ENCODE peak calls at places on chromosomes 4 and X, in six cellular contexts. One of them, this sample, is unnamed.

GRCh38 chr4:106095408-106095807 is 200.1 kb downstream of the NPNT start:
- DNase-seq in A549: no peak
- DNase-seq in endothelial cell: no peak
- DNase-seq in cardiac fibroblast: peak; percentile 5
- DNase-seq in Panc1: no peak
- DNase-seq in mesothelial cell of epicardium: no peak
- DNase-seq in this sample: no peak

GRCh38 chr4:67332627-67333026 is 212.7 kb downstream of the CENPC start:
- DNase-seq in A549: no peak
- DNase-seq in endothelial cell: peak; percentile 20
- DNase-seq in cardiac fibroblast: peak; percentile 27
- DNase-seq in mesothelial cell of epicardium: no peak
- DNase-seq in Panc1: no peak
- DNase-seq in this sample: peak; percentile 3

GRCh38 chr4:95155759-95156451 is 392.9 kb downstream of the UNC5C start:
- DNase-seq in Panc1: no peak
- DNase-seq in cardiac fibroblast: peak; percentile 70
- DNase-seq in A549: peak; percentile 23
- DNase-seq in mesothelial cell of epicardium: no peak
- DNase-seq in endothelial cell: no peak
- DNase-seq in this sample: no peak

GRCh38 chr4:34318773-34319172 is 1925.5 kb downstream of the ARAP2 start:
- DNase-seq in A549: no peak
- DNase-seq in cardiac fibroblast: no peak
- DNase-seq in endothelial cell: no peak
- DNase-seq in Panc1: no peak
- DNase-seq in mesothelial cell of epicardium: no peak
- DNase-seq in this sample: no peak

GRCh38 chr4:6603128-6603527 is 28.1 kb downstream of the MAN2B2 start:
- DNase-seq in A549: no peak
- DNase-seq in mesothelial cell of epicardium: no peak
- DNase-seq in Panc1: no peak
- DNase-seq in cardiac fibroblast: no peak
- DNase-seq in endothelial cell: no peak
- DNase-seq in this sample: no peak

GRCh38 chrX:45775462-45775861 is 574.8 kb upstream of the DIPK2B start:
- DNase-seq in mesothelial cell of epicardium: no peak
- DNase-seq in endothelial cell: no peak
- DNase-seq in Panc1: no peak
- DNase-seq in cardiac fibroblast: peak; percentile 73
- DNase-seq in A549: no peak
- DNase-seq in this sample: no peak

GRCh38 chr4:180225977-180226376 is 2017.2 kb upstream of the TENM3 start:
- DNase-seq in cardiac fibroblast: no peak
- DNase-seq in Panc1: no peak
- DNase-seq in mesothelial cell of epicardium: no peak
- DNase-seq in endothelial cell: no peak
- DNase-seq in A549: no peak
- DNase-seq in this sample: no peak

GRCh38 chr4:37453361-37454262 is 209.1 kb downstream of the NWD2 start:
- DNase-seq in cardiac fibroblast: peak; percentile 10
- DNase-seq in Panc1: no peak
- DNase-seq in endothelial cell: peak; percentile 73
- DNase-seq in mesothelial cell of epicardium: peak; percentile 54
- DNase-seq in A549: peak; percentile 33
- DNase-seq in this sample: peak; percentile 73

GRCh38 chr4:28822163-28822562 is 1898.0 kb upstream of the PCDH7 start:
- DNase-seq in endothelial cell: no peak
- DNase-seq in mesothelial cell of epicardium: no peak
- DNase-seq in Panc1: no peak
- DNase-seq in cardiac fibroblast: no peak
- DNase-seq in A549: no peak
- DNase-seq in this sample: no peak

GRCh38 chr4:78068481-78068880 is 11.4 kb downstream of the FRAS1 start:
- DNase-seq in cardiac fibroblast: no peak
- DNase-seq in mesothelial cell of epicardium: no peak
- DNase-seq in Panc1: no peak
- DNase-seq in endothelial cell: no peak
- DNase-seq in A549: no peak
- DNase-seq in this sample: no peak

GRCh38 chrX:154459843-154460242 is 1.8 kb downstream of the PLXNA3 start:
- DNase-seq in A549: no peak
- DNase-seq in Panc1: no peak
- DNase-seq in endothelial cell: no peak
- DNase-seq in mesothelial cell of epicardium: no peak
- DNase-seq in cardiac fibroblast: no peak
- DNase-seq in this sample: peak; percentile 60

GRCh38 chr4:71202703-71203102 is 136.1 kb upstream of the SLC4A4 start:
- DNase-seq in Panc1: no peak
- DNase-seq in A549: no peak
- DNase-seq in endothelial cell: no peak
- DNase-seq in mesothelial cell of epicardium: no peak
- DNase-seq in cardiac fibroblast: no peak
- DNase-seq in this sample: no peak

GRCh38 chr4:98626350-98626749 is 32.1 kb downstream of the TSPAN5 start:
- DNase-seq in mesothelial cell of epicardium: no peak
- DNase-seq in endothelial cell: no peak
- DNase-seq in Panc1: peak; percentile 88
- DNase-seq in cardiac fibroblast: peak; percentile 95
- DNase-seq in A549: peak; percentile 25
- DNase-seq in this sample: no peak

GRCh38 chr4:48334900-48335384 is 6.4 kb upstream of the SLAIN2 start:
- DNase-seq in A549: no peak
- DNase-seq in mesothelial cell of epicardium: no peak
- DNase-seq in endothelial cell: no peak
- DNase-seq in Panc1: no peak
- DNase-seq in cardiac fibroblast: no peak
- DNase-seq in this sample: no peak

GRCh38 chr4:73718375-73719373 is 21.7 kb upstream of the CXCL8 start:
- DNase-seq in Panc1: no peak
- DNase-seq in endothelial cell: no peak
- DNase-seq in cardiac fibroblast: peak; percentile 81
- DNase-seq in A549: no peak
- DNase-seq in mesothelial cell of epicardium: no peak
- DNase-seq in this sample: no peak

GRCh38 chr4:65552071-65552470 is 118.2 kb downstream of the EPHA5 start:
- DNase-seq in mesothelial cell of epicardium: no peak
- DNase-seq in cardiac fibroblast: no peak
- DNase-seq in A549: no peak
- DNase-seq in Panc1: no peak
- DNase-seq in endothelial cell: no peak
- DNase-seq in this sample: no peak

GRCh38 chr4:37243722-37244582 is 591 bp upstream of the NWD2 start:
- DNase-seq in endothelial cell: peak; percentile 31
- DNase-seq in mesothelial cell of epicardium: no peak
- DNase-seq in A549: no peak
- DNase-seq in Panc1: no peak
- DNase-seq in cardiac fibroblast: peak; percentile 20
- DNase-seq in this sample: peak; percentile 55

GRCh38 chrX:56968980-56969379 is 26.4 kb downstream of the SPIN3 start:
- DNase-seq in mesothelial cell of epicardium: no peak
- DNase-seq in A549: no peak
- DNase-seq in Panc1: no peak
- DNase-seq in endothelial cell: no peak
- DNase-seq in cardiac fibroblast: peak; percentile 9
- DNase-seq in this sample: no peak

GRCh38 chr4:16969696-16970135 is 71.3 kb upstream of the LDB2 start:
- DNase-seq in mesothelial cell of epicardium: no peak
- DNase-seq in cardiac fibroblast: peak; percentile 79
- DNase-seq in endothelial cell: no peak
- DNase-seq in Panc1: no peak
- DNase-seq in A549: no peak
- DNase-seq in this sample: no peak

GRCh38 chrX:68669872-68670271 is 22.4 kb downstream of the STARD8 start:
- DNase-seq in mesothelial cell of epicardium: no peak
- DNase-seq in cardiac fibroblast: no peak
- DNase-seq in endothelial cell: no peak
- DNase-seq in A549: no peak
- DNase-seq in Panc1: no peak
- DNase-seq in this sample: no peak

GRCh38 chrX:10854594-10854993 is 234.2 kb upstream of the MID1 start:
- DNase-seq in cardiac fibroblast: no peak
- DNase-seq in mesothelial cell of epicardium: no peak
- DNase-seq in endothelial cell: no peak
- DNase-seq in Panc1: no peak
- DNase-seq in A549: no peak
- DNase-seq in this sample: no peak

GRCh38 chrX:29662101-29662500 is 553.3 kb upstream of the MAGEB2 start:
- DNase-seq in A549: peak; percentile 38
- DNase-seq in Panc1: peak; percentile 42
- DNase-seq in mesothelial cell of epicardium: no peak
- DNase-seq in cardiac fibroblast: peak; percentile 61
- DNase-seq in endothelial cell: no peak
- DNase-seq in this sample: no peak

GRCh38 chr4:85783483-85783882 is 308.5 kb downstream of the ARHGAP24 start:
- DNase-seq in endothelial cell: no peak
- DNase-seq in cardiac fibroblast: peak; percentile 99
- DNase-seq in Panc1: no peak
- DNase-seq in mesothelial cell of epicardium: no peak
- DNase-seq in A549: no peak
- DNase-seq in this sample: no peak

GRCh38 chrX:140712413-140713173 is 3.0 kb downstream of the LINC00632 start:
- DNase-seq in Panc1: no peak
- DNase-seq in endothelial cell: peak; percentile 62
- DNase-seq in mesothelial cell of epicardium: peak; percentile 82
- DNase-seq in cardiac fibroblast: peak; percentile 26
- DNase-seq in A549: peak; percentile 1
- DNase-seq in this sample: peak; percentile 77

GRCh38 chrX:85611926-85612325 is 232.5 kb upstream of the POF1B start:
- DNase-seq in Panc1: no peak
- DNase-seq in mesothelial cell of epicardium: no peak
- DNase-seq in A549: peak; percentile 2
- DNase-seq in endothelial cell: no peak
- DNase-seq in cardiac fibroblast: peak; percentile 22
- DNase-seq in this sample: no peak
- TF ChIP-seq CTCF in Panc1: peak; percentile 37
- TF ChIP-seq CTCF in mesothelial cell of epicardium: peak; percentile 39
- TF ChIP-seq CTCF in A549: peak; percentile 36
- TF ChIP-seq CTCF in endothelial cell: peak; percentile 23
- TF ChIP-seq CTCF in cardiac fibroblast: peak; percentile 17
- TF ChIP-seq CTCF in this sample: peak; percentile 26

GRCh38 chr4:153434190-153434589 is 32.0 kb upstream of the TMEM131L start:
- DNase-seq in Panc1: no peak
- DNase-seq in A549: no peak
- DNase-seq in cardiac fibroblast: no peak
- DNase-seq in mesothelial cell of epicardium: no peak
- DNase-seq in endothelial cell: no peak
- DNase-seq in this sample: no peak

GRCh38 chr4:153440475-153440874 is 25.7 kb upstream of the TMEM131L start:
- DNase-seq in Panc1: no peak
- DNase-seq in cardiac fibroblast: no peak
- DNase-seq in A549: no peak
- DNase-seq in endothelial cell: no peak
- DNase-seq in mesothelial cell of epicardium: no peak
- DNase-seq in this sample: no peak

GRCh38 chr4:153433753-153434105 is 32.4 kb upstream of the TMEM131L start:
- DNase-seq in cardiac fibroblast: no peak
- DNase-seq in mesothelial cell of epicardium: no peak
- DNase-seq in endothelial cell: no peak
- DNase-seq in Panc1: no peak
- DNase-seq in A549: no peak
- DNase-seq in this sample: no peak

GRCh38 chr4:153439831-153440230 is 26.3 kb upstream of the TMEM131L start:
- DNase-seq in Panc1: no peak
- DNase-seq in A549: no peak
- DNase-seq in mesothelial cell of epicardium: no peak
- DNase-seq in endothelial cell: no peak
- DNase-seq in cardiac fibroblast: no peak
- DNase-seq in this sample: no peak

GRCh38 chr4:153438916-153439756 is 27.0 kb upstream of the TMEM131L start:
- DNase-seq in endothelial cell: no peak
- DNase-seq in mesothelial cell of epicardium: no peak
- DNase-seq in Panc1: no peak
- DNase-seq in A549: no peak
- DNase-seq in cardiac fibroblast: no peak
- DNase-seq in this sample: no peak
- TF ChIP-seq CTCF in endothelial cell: no peak
- TF ChIP-seq CTCF in mesothelial cell of epicardium: no peak
- TF ChIP-seq CTCF in Panc1: no peak
- TF ChIP-seq CTCF in A549: no peak
- TF ChIP-seq CTCF in cardiac fibroblast: no peak
- TF ChIP-seq CTCF in this sample: no peak

GRCh38 chr4:156413411-156413985 is 459.8 kb upstream of the CTSO start:
- DNase-seq in A549: no peak
- DNase-seq in cardiac fibroblast: no peak
- DNase-seq in endothelial cell: no peak
- DNase-seq in Panc1: no peak
- DNase-seq in mesothelial cell of epicardium: no peak
- DNase-seq in this sample: no peak

GRCh38 chr4:156420557-156420956 is 466.9 kb upstream of the CTSO start:
- DNase-seq in A549: no peak
- DNase-seq in Panc1: no peak
- DNase-seq in mesothelial cell of epicardium: no peak
- DNase-seq in endothelial cell: no peak
- DNase-seq in cardiac fibroblast: no peak
- DNase-seq in this sample: no peak

GRCh38 chr4:156422576-156422975 is 468.9 kb upstream of the CTSO start:
- DNase-seq in cardiac fibroblast: peak; percentile 36
- DNase-seq in endothelial cell: no peak
- DNase-seq in mesothelial cell of epicardium: no peak
- DNase-seq in A549: no peak
- DNase-seq in Panc1: no peak
- DNase-seq in this sample: no peak

GRCh38 chr4:156419080-156419638 is 465.5 kb upstream of the CTSO start:
- DNase-seq in Panc1: no peak
- DNase-seq in mesothelial cell of epicardium: no peak
- DNase-seq in cardiac fibroblast: no peak
- DNase-seq in A549: no peak
- DNase-seq in endothelial cell: no peak
- DNase-seq in this sample: no peak
- TF ChIP-seq CTCF in Panc1: no peak
- TF ChIP-seq CTCF in mesothelial cell of epicardium: no peak
- TF ChIP-seq CTCF in cardiac fibroblast: no peak
- TF ChIP-seq CTCF in A549: no peak
- TF ChIP-seq CTCF in endothelial cell: no peak
- TF ChIP-seq CTCF in this sample: no peak

DNA sequence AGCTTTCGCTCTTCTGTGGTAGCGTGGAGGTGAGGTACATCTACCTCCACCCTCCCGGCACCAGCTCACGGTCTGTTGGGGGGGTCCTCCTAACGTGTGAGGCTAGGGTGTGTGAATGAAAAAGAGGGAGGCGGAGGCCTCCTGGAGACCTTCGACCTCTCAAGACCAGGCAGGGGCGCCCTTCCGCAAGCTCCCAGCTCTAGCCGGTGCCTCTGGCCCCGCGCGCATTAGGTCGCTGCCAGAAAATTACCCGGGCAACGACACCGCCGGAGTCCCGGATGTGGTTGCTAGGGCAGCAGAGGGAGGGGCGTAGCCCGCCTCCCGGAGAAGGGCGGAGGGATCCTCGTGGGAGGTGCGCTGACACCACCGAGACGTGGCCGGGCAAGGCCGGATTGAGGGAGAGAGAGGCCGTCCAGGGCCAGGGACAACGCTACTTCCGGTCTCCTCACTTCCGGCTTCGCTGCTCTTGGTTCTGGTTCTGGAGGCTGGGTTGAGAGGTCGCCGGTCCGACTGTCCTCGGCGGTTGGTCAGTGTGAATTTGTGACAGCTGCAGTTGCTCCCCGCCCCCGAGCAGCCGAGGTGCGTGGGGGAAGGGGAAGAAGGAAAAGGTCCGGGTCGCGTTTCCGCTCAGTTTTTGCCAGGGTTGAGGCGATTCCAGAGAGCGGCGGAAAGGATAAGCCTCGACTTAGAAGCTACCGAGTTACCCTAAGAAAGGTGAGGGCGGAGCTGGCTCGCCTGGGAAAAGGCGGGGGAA is at the start of the genes ARFIP1 and TIGD4:
- DNase-seq in A549: peak; percentile 81
- DNase-seq in mesothelial cell of epicardium: peak; percentile 80
- DNase-seq in endothelial cell: peak; percentile 97
- DNase-seq in Panc1: peak; percentile 86
- DNase-seq in cardiac fibroblast: peak; percentile 97
- DNase-seq in this sample: peak; percentile 96
- TF ChIP-seq CTCF in A549: peak; percentile 19
- TF ChIP-seq CTCF in mesothelial cell of epicardium: no peak
- TF ChIP-seq CTCF in endothelial cell: no peak
- TF ChIP-seq CTCF in Panc1: peak; percentile 42
- TF ChIP-seq CTCF in cardiac fibroblast: peak; percentile 17
- TF ChIP-seq CTCF in this sample: no peak

This sample was measured in nephron progenitor cell.